ENCODE peak calls at places on chromosomes 16 and 17, in eight cellular contexts. E is endodermal cell, A is HFF-Myc, O is RWPE2, D is hepatocyte, C is GM12865, W is mammary epithelial cell, V is body of pancreas. K is an unnamed sample.

GRCh38 chr16:4179020-4179419 is 62.8 kb upstream of the ADCY9 start:
- DNase-seq in E (no peak), A (no peak), O (no peak), D (peak), C (no peak), W (peak), V (peak), K (no peak)

GRCh38 chr16:73430138-73430537 is 382.2 kb upstream of the ZFHX3 start:
- DNase-seq in E (no peak), A (no peak), O (no peak), D (no peak), C (no peak), W (no peak), V (no peak), K (no peak)

GRCh38 chr17:13750783-13751484 is 149.2 kb upstream of the HS3ST3A1 start:
- DNase-seq in E (peak), A (no peak), O (no peak), D (peak), C (no peak), W (no peak), V (no peak), K (no peak)

GRCh38 chr17:3935825-3936355 is 19.6 kb upstream of the P2RX1 start:
- DNase-seq in E (no peak), A (no peak), O (no peak), D (peak), C (no peak), W (peak), V (no peak), K (peak)

GRCh38 chr16:68421076-68421475 is 27.2 kb downstream of the SMPD3 start:
- DNase-seq in E (no peak), A (no peak), O (no peak), D (no peak), C (no peak), W (no peak), V (no peak), K (no peak)

GRCh38 chr16:554640-555413 is 5.4 kb upstream of the PRR35 start:
- DNase-seq in E (no peak), A (no peak), O (no peak), D (no peak), C (no peak), W (peak), V (no peak), K (no peak)

GRCh38 chr17:70483624-70484023 is 314.3 kb downstream of the KCNJ2 start:
- DNase-seq in E (peak), A (no peak), O (no peak), D (no peak), C (no peak), W (no peak), V (no peak), K (no peak)

GRCh38 chr17:13761221-13761620 is 159.5 kb upstream of the HS3ST3A1 start:
- DNase-seq in E (no peak), A (no peak), O (no peak), D (no peak), C (no peak), W (no peak), V (no peak), K (no peak)

GRCh38 chr16:84314373-84314772 is 19.7 kb downstream of the WFDC1 start:
- DNase-seq in E (peak), A (no peak), O (no peak), D (no peak), C (no peak), W (no peak), V (no peak), K (no peak)

DNA sequence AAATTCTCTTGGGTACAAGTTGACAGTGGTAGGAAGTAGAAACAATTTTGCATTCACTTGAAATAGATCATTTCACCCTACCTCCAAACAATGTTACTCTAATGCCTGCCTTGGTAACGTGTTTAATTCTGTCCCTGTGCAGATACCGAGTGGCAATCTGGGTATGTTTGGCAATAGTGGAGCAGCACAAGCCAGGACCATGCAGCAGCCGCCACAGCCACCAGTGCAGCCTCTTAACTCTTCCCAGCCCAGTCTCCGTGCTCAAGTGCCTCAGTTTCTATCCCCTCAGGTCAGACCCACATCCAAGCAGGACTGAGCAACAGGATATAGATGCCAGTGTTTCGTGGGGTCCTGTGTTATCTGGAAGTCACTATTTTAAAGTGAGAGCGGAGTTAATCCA is 49.3 kb downstream of the TMC6 start:
- DNase-seq in E (no peak), A (no peak), O (no peak), D (no peak), C (no peak), W (no peak), V (no peak), K (no peak)
- TF ChIP-seq CTCF in E (no peak), A (no peak), O (no peak), D (no peak), C (no peak), W (no peak), V (no peak), K (no peak)

GRCh38 chr16:79656537-79657115 is 56.1 kb upstream of the MAF start:
- DNase-seq in E (no peak), A (no peak), O (no peak), D (peak), C (no peak), W (no peak), V (no peak), K (no peak)
- H3K4me3 ChIP-seq in E (no peak), A (no peak), O (no peak), D (no peak), C (no peak), W (no peak), V (no peak), K (no peak)

DNA sequence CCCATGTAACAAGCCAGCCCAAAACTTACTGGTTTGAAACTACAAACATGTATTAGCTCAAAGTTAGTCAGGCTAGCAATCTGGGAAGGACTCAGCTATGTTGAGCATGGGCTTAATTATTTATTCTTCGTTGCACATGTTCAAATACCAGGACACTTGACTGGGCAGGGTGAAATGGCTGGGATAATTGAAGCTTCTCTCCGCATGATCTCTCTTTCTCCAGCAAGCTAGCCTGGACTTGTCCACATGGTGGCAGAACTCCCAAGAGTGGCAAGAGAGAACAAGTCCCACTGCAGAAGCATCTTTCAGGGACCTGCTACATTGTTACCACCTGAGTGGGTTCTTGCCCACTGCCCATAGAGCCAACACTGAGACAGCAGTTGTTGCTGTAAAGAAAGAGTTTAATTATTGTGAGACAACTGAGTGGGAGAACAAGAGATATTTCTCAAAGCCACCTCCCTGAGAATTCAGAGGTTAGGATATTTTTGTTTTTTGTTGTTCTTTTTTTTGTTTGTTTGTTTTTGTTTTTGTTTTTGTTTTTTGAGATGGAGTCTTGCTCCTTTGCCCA is 16.8 kb upstream of the ATF7IP2 start:
- DNase-seq in E (peak), A (no peak), O (no peak), D (no peak), C (peak), W (peak), V (peak), K (no peak)
- TF ChIP-seq CTCF in E (peak), A (peak), O (no peak), D (no peak), C (no peak), W (peak), V (no peak), K (no peak)

DNA sequence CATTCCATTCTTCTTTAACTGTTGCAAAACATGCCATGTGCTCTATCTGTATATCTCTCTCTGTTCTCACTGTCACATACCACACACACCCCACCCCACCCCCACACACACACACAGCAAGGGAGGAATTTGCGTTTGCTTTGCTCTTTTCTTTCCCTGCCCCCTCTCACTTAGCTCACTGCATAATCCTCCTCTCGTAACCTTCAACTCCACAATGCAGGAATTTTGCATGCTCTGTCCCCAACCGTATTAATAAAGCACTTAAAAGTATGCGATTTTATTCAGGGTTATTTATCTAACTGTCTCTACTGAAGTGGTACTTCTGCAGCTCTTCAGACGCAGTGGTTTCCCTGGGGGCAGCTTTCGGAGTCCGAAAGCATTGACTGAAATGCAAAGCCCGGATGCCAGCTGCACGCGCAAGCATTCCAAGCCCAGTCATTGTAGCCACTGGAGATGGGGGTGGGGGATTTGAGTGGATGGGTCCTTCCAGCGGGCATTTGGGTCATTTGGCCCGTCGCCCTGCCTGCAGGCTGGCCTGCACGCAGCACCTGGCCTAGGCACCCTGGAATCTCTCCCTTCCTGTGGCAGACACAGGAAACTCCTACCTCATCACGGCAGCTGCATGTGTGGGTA is 105.3 kb upstream of the RBFOX1 start:
- DNase-seq in E (peak), A (no peak), O (no peak), D (peak), C (no peak), W (no peak), V (no peak), K (no peak)
- H3K4me3 ChIP-seq in E (no peak), A (no peak), O (no peak), D (no peak), C (no peak), W (no peak), V (no peak), K (no peak)

GRCh38 chr17:35170968-35171771 is 23.0 kb downstream of the SLC35G3 start:
- DNase-seq in E (no peak), A (no peak), O (no peak), D (no peak), C (peak), W (peak), V (no peak), K (no peak)
- TF ChIP-seq CTCF in E (no peak), A (no peak), O (peak), D (no peak), C (no peak), W (peak), V (peak), K (peak)

GRCh38 chr16:24668481-24669001 is 60.9 kb upstream of the TNRC6A start:
- DNase-seq in E (no peak), A (no peak), O (no peak), D (no peak), C (peak), W (peak), V (peak), K (peak)
- H3K4me3 ChIP-seq in E (no peak), A (no peak), O (no peak), D (no peak), C (no peak), W (no peak), V (no peak), K (no peak)

GRCh38 chr16:52976539-52977167 is 76.0 kb downstream of the CHD9NB start:
- DNase-seq in E (peak), A (no peak), O (no peak), D (peak), C (peak), W (peak), V (no peak), K (peak)
- TF ChIP-seq CTCF in E (peak), A (peak), O (peak), D (peak), C (peak), W (peak), V (no peak), K (peak)

DNA sequence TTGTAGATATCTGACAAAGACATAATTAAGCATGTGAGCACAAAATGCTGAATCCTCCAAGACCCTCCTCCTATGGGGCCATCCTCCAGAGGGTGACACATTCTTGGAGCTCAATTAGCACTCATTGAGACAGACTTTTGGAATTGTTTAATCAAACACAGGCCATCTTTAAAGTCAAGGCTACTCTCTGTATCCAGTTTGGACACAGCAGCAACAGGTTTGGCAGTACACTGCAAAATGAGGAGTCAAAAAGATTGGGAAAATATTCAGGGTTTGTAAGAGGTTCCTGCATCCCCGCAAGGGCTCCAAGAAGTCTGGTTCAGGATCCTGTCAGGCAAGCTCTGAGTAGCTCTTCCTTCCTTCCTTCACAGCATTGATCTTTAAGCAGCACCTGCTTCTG is 1.3 kb downstream of the ITFG1 start:
- DNase-seq in E (no peak), A (no peak), O (no peak), D (no peak), C (no peak), W (no peak), V (no peak), K (no peak)
- H3K4me3 ChIP-seq in E (peak), A (peak), O (peak), D (peak), C (peak), W (peak), V (no peak), K (no peak)

DNA sequence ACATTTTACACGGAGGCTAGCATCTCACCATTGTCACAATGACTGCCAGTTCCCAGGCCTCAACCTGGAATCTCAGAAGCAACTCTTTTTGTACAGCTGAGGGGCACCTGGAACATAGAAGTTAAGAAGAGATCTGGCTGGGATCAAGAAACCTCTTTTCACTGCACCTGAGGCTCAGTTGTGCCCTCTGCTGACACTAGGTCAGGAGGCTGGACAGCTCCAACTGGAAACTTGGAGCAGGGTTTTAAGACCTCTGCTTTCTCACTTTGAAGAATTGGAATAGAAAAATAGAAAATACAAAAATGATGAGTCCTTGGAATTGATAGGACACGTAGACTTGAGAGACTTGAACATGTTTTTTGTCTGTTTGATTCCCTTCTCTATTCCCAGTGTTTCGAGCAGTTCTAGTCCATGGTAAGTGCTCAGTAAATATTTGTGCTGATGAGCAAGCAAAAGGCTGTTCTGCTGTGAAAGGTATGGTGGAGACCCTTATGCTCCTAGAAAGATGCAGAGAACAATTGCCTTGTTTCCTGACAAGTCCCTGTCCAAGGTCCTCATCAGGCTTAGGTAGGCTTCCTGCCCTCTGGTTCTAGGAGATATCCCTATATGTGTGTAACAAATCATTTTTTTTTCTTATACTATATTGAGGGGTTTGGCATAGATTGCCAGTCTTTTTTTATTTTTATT is 13.6 kb upstream of the PPM1D start:
- DNase-seq in E (peak), A (no peak), O (no peak), D (peak), C (no peak), W (no peak), V (peak), K (no peak)
- TF ChIP-seq CTCF in E (peak), A (no peak), O (peak), D (peak), C (peak), W (peak), V (no peak), K (peak)

K was measured in AG09309.